ENCODE peak calls at places on chromosome 15, in ten cellular contexts. One of them, this sample, is unnamed. For H3K4me1, the result is how much of the 10 kb centered on the place peaks cover.

GRCh38 chr15:80920271-80920699 is 69.3 kb downstream of the MESD start:
- DNase-seq in body of pancreas: no peak
- DNase-seq in stomach: no peak
- DNase-seq in transverse colon: no peak
- DNase-seq in spleen: no peak
- DNase-seq in gastrocnemius medialis: no peak
- DNase-seq in adrenal gland: no peak
- DNase-seq in breast epithelium: no peak
- DNase-seq in HCT116: no peak
- DNase-seq in esophagus squamous epithelium: no peak
- DNase-seq in this sample: no peak

GRCh38 chr15:56821721-56822425 is 88.6 kb upstream of the ZNF280D start:
- DNase-seq in body of pancreas: peak
- DNase-seq in stomach: peak
- DNase-seq in transverse colon: peak
- DNase-seq in spleen: peak
- DNase-seq in gastrocnemius medialis: peak
- DNase-seq in adrenal gland: peak
- DNase-seq in breast epithelium: peak
- DNase-seq in HCT116: peak
- DNase-seq in esophagus squamous epithelium: no peak
- DNase-seq in this sample: peak

GRCh38 chr15:47718474-47719440 is 1.5 kb downstream of the SEMA6D start:
- DNase-seq in body of pancreas: peak
- DNase-seq in stomach: no peak
- DNase-seq in transverse colon: peak
- DNase-seq in spleen: no peak
- DNase-seq in gastrocnemius medialis: peak
- DNase-seq in adrenal gland: peak
- DNase-seq in breast epithelium: no peak
- DNase-seq in HCT116: no peak
- DNase-seq in esophagus squamous epithelium: no peak
- DNase-seq in this sample: peak

GRCh38 chr15:42070276-42070965 is 23.9 kb downstream of the PLA2G4D start:
- DNase-seq in body of pancreas: no peak
- DNase-seq in stomach: peak
- DNase-seq in transverse colon: no peak
- DNase-seq in spleen: no peak
- DNase-seq in gastrocnemius medialis: no peak
- DNase-seq in adrenal gland: peak
- DNase-seq in breast epithelium: no peak
- DNase-seq in HCT116: no peak
- DNase-seq in esophagus squamous epithelium: no peak
- DNase-seq in this sample: no peak

GRCh38 chr15:38041576-38041975 is 107.1 kb downstream of the TMCO5A start:
- DNase-seq in body of pancreas: no peak
- DNase-seq in stomach: no peak
- DNase-seq in transverse colon: no peak
- DNase-seq in spleen: no peak
- DNase-seq in gastrocnemius medialis: no peak
- DNase-seq in adrenal gland: no peak
- DNase-seq in breast epithelium: no peak
- DNase-seq in HCT116: no peak
- DNase-seq in esophagus squamous epithelium: no peak
- DNase-seq in this sample: no peak

GRCh38 chr15:80275946-80276345 is 23.9 kb upstream of the CTXND1 start:
- DNase-seq in body of pancreas: no peak
- DNase-seq in stomach: no peak
- DNase-seq in transverse colon: no peak
- DNase-seq in spleen: no peak
- DNase-seq in gastrocnemius medialis: no peak
- DNase-seq in adrenal gland: no peak
- DNase-seq in breast epithelium: no peak
- DNase-seq in HCT116: no peak
- DNase-seq in esophagus squamous epithelium: no peak
- DNase-seq in this sample: no peak

GRCh38 chr15:69758810-69759410 is 306.3 kb downstream of the RPLP1 start:
- DNase-seq in body of pancreas: no peak
- DNase-seq in stomach: peak
- DNase-seq in transverse colon: peak
- DNase-seq in spleen: peak
- DNase-seq in gastrocnemius medialis: peak
- DNase-seq in adrenal gland: peak
- DNase-seq in breast epithelium: no peak
- DNase-seq in HCT116: no peak
- DNase-seq in esophagus squamous epithelium: peak
- DNase-seq in this sample: peak

GRCh38 chr15:36797128-36797527 is 217.7 kb downstream of the CDIN1 start:
- DNase-seq in body of pancreas: no peak
- DNase-seq in stomach: no peak
- DNase-seq in transverse colon: no peak
- DNase-seq in spleen: no peak
- DNase-seq in gastrocnemius medialis: no peak
- DNase-seq in adrenal gland: no peak
- DNase-seq in breast epithelium: no peak
- DNase-seq in HCT116: no peak
- DNase-seq in esophagus squamous epithelium: no peak
- DNase-seq in this sample: no peak

GRCh38 chr15:66761723-66762595 is 59.9 kb downstream of the SMAD6 start:
- DNase-seq in body of pancreas: no peak
- DNase-seq in stomach: no peak
- DNase-seq in transverse colon: no peak
- DNase-seq in spleen: peak
- DNase-seq in gastrocnemius medialis: no peak
- DNase-seq in adrenal gland: no peak
- DNase-seq in breast epithelium: no peak
- DNase-seq in HCT116: no peak
- DNase-seq in esophagus squamous epithelium: no peak
- DNase-seq in this sample: no peak
- H3K4me1 ChIP-seq in body of pancreas: half or more
- H3K4me1 ChIP-seq in stomach: half or more
- H3K4me1 ChIP-seq in transverse colon: half or more
- H3K4me1 ChIP-seq in spleen: half or more
- H3K4me1 ChIP-seq in gastrocnemius medialis: under half
- H3K4me1 ChIP-seq in adrenal gland: under half
- H3K4me1 ChIP-seq in breast epithelium: under half
- H3K4me1 ChIP-seq in HCT116: half or more
- H3K4me1 ChIP-seq in esophagus squamous epithelium: under half
- H3K4me1 ChIP-seq in this sample: half or more

GRCh38 chr15:25375557-25375956 is 63.3 kb downstream of the UBE3A start:
- DNase-seq in body of pancreas: no peak
- DNase-seq in stomach: no peak
- DNase-seq in transverse colon: no peak
- DNase-seq in spleen: no peak
- DNase-seq in gastrocnemius medialis: no peak
- DNase-seq in adrenal gland: no peak
- DNase-seq in breast epithelium: no peak
- DNase-seq in HCT116: no peak
- DNase-seq in esophagus squamous epithelium: no peak
- DNase-seq in this sample: no peak

GRCh38 chr15:25374143-25374542 is 64.7 kb downstream of the UBE3A start:
- DNase-seq in body of pancreas: no peak
- DNase-seq in stomach: no peak
- DNase-seq in transverse colon: no peak
- DNase-seq in spleen: no peak
- DNase-seq in gastrocnemius medialis: no peak
- DNase-seq in adrenal gland: no peak
- DNase-seq in breast epithelium: no peak
- DNase-seq in HCT116: no peak
- DNase-seq in esophagus squamous epithelium: no peak
- DNase-seq in this sample: no peak

GRCh38 chr15:25381579-25381978 is 57.2 kb downstream of the UBE3A start:
- DNase-seq in body of pancreas: no peak
- DNase-seq in stomach: no peak
- DNase-seq in transverse colon: no peak
- DNase-seq in spleen: no peak
- DNase-seq in gastrocnemius medialis: no peak
- DNase-seq in adrenal gland: no peak
- DNase-seq in breast epithelium: no peak
- DNase-seq in HCT116: no peak
- DNase-seq in esophagus squamous epithelium: no peak
- DNase-seq in this sample: no peak

DNA sequence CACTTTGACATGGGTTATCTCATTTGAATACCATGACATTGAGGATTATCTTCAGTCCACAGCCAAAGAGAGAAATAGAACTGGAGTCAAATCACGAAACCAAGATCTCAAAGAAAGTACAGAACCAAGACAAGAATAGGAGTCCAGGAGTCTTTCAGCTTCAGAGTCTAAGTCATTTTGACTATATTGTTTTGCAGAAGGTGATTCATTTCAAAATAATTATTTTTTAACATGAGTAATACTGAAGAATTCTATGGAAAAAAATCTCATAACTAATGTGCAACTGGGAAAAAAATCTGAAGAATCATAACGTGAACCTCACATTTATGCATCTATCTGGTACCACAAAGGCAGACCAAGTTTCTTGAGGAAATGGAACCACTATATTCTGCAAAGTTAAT is 60.3 kb downstream of the UBE3A start:
- DNase-seq in body of pancreas: no peak
- DNase-seq in stomach: no peak
- DNase-seq in transverse colon: no peak
- DNase-seq in spleen: no peak
- DNase-seq in gastrocnemius medialis: no peak
- DNase-seq in adrenal gland: no peak
- DNase-seq in breast epithelium: no peak
- DNase-seq in HCT116: no peak
- DNase-seq in esophagus squamous epithelium: no peak
- DNase-seq in this sample: no peak
- TF ChIP-seq POLR2A in body of pancreas: no peak
- TF ChIP-seq POLR2A in stomach: no peak
- TF ChIP-seq POLR2A in transverse colon: no peak
- TF ChIP-seq POLR2A in spleen: no peak
- TF ChIP-seq POLR2A in gastrocnemius medialis: no peak
- TF ChIP-seq POLR2A in adrenal gland: no peak
- TF ChIP-seq POLR2A in breast epithelium: no peak
- TF ChIP-seq POLR2A in HCT116: no peak
- TF ChIP-seq POLR2A in esophagus squamous epithelium: no peak
- TF ChIP-seq POLR2A in this sample: no peak

GRCh38 chr15:89195836-89196235 is 25.5 kb downstream of the RLBP1 start:
- DNase-seq in body of pancreas: no peak
- DNase-seq in stomach: no peak
- DNase-seq in transverse colon: no peak
- DNase-seq in spleen: no peak
- DNase-seq in gastrocnemius medialis: no peak
- DNase-seq in adrenal gland: no peak
- DNase-seq in breast epithelium: no peak
- DNase-seq in HCT116: no peak
- DNase-seq in esophagus squamous epithelium: no peak
- DNase-seq in this sample: peak

GRCh38 chr15:89198196-89198595 is 23.2 kb downstream of the RLBP1 start:
- DNase-seq in body of pancreas: no peak
- DNase-seq in stomach: no peak
- DNase-seq in transverse colon: no peak
- DNase-seq in spleen: no peak
- DNase-seq in gastrocnemius medialis: no peak
- DNase-seq in adrenal gland: no peak
- DNase-seq in breast epithelium: no peak
- DNase-seq in HCT116: no peak
- DNase-seq in esophagus squamous epithelium: no peak
- DNase-seq in this sample: no peak

GRCh38 chr15:89196241-89196640 is 25.1 kb downstream of the RLBP1 start:
- DNase-seq in body of pancreas: no peak
- DNase-seq in stomach: no peak
- DNase-seq in transverse colon: no peak
- DNase-seq in spleen: no peak
- DNase-seq in gastrocnemius medialis: no peak
- DNase-seq in adrenal gland: no peak
- DNase-seq in breast epithelium: no peak
- DNase-seq in HCT116: no peak
- DNase-seq in esophagus squamous epithelium: no peak
- DNase-seq in this sample: no peak

GRCh38 chr15:89197503-89197971 is 23.8 kb downstream of the RLBP1 start:
- DNase-seq in body of pancreas: peak
- DNase-seq in stomach: no peak
- DNase-seq in transverse colon: peak
- DNase-seq in spleen: no peak
- DNase-seq in gastrocnemius medialis: no peak
- DNase-seq in adrenal gland: no peak
- DNase-seq in breast epithelium: no peak
- DNase-seq in HCT116: peak
- DNase-seq in esophagus squamous epithelium: no peak
- DNase-seq in this sample: no peak

DNA sequence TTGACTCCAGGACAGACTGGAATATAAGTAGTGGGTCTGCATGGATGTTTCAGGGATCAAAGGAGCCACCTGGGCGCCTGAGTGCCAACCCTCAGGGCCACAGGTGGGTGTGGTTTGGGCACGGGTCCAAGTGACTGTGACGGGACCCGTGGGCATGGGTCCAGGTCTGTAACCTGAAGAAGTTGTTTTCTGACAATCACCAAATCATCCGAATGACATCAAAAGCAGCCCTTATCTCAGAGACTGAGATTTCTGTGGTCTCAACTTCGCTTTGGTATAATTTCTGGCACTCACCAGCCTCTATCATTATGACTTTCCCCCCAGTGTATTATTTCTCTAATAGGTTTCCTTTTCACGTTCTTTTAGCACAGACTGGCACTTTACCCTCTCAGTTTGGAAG is 24.4 kb downstream of the RLBP1 start:
- DNase-seq in body of pancreas: peak
- DNase-seq in stomach: peak
- DNase-seq in transverse colon: peak
- DNase-seq in spleen: no peak
- DNase-seq in gastrocnemius medialis: no peak
- DNase-seq in adrenal gland: no peak
- DNase-seq in breast epithelium: no peak
- DNase-seq in HCT116: no peak
- DNase-seq in esophagus squamous epithelium: no peak
- DNase-seq in this sample: no peak
- H3K4me1 ChIP-seq in body of pancreas: under half
- H3K4me1 ChIP-seq in stomach: under half
- H3K4me1 ChIP-seq in transverse colon: under half
- H3K4me1 ChIP-seq in spleen: under half
- H3K4me1 ChIP-seq in gastrocnemius medialis: under half
- H3K4me1 ChIP-seq in adrenal gland: under half
- H3K4me1 ChIP-seq in breast epithelium: under half
- H3K4me1 ChIP-seq in HCT116: under half
- H3K4me1 ChIP-seq in esophagus squamous epithelium: under half
- H3K4me1 ChIP-seq in this sample: under half

DNA sequence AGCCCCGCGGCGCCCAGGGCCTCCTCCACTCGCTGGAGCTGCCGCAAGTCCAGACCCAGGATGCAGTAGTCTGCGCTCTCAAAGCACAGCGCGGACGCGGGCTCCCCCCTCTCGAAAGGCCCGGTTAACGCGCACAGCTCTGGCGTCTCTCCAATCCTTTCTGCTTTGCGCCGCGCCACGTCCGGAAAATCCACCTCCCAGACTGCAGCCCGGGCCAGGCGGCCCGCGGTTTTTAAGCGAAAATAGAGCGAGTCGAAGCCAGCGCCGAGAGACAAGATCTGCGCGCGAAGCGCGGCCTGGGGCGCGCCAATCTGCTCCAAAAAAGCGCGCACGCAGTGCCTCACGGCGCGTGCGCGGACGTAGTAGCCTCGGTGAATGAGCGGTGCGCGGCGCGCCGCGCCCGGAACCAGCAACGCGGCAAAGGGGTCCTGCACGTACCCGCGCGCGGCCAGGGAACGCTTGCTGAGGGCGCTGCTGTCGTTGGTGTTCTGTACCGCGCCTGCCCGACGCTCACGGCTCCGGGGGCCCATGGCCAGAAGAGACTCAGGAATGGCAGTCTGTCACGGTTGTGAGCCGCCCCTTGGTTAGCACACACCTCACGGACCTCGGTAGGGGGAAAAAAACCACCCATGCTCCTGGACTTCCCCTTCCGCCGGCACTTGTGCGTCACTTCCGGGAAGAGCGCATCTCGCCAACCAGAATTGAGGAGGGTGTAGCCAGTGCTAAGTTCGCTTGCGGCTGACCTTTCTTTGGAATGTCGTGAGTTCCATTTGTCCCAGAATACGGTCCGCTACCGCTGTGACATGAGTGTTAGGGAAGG is at the start of gene LCMT2:
- DNase-seq in body of pancreas: peak
- DNase-seq in stomach: peak
- DNase-seq in transverse colon: peak
- DNase-seq in spleen: peak
- DNase-seq in gastrocnemius medialis: peak
- DNase-seq in adrenal gland: peak
- DNase-seq in breast epithelium: peak
- DNase-seq in HCT116: peak
- DNase-seq in esophagus squamous epithelium: peak
- DNase-seq in this sample: peak
- TF ChIP-seq POLR2A in body of pancreas: peak
- TF ChIP-seq POLR2A in stomach: no peak
- TF ChIP-seq POLR2A in transverse colon: peak
- TF ChIP-seq POLR2A in spleen: no peak
- TF ChIP-seq POLR2A in gastrocnemius medialis: peak
- TF ChIP-seq POLR2A in adrenal gland: peak
- TF ChIP-seq POLR2A in breast epithelium: no peak
- TF ChIP-seq POLR2A in HCT116: peak
- TF ChIP-seq POLR2A in esophagus squamous epithelium: no peak
- TF ChIP-seq POLR2A in this sample: peak